ENCODE peak calls at places on chromosomes 16 and 17, in nine cellular contexts. T is GM04504; K is transverse colon; J is T-helper 2 cell; A is posterior vena cava; S is hypothalamus; Z is NCI-H1694; M is stimulated activated naive CD8-positive, alpha-beta T cell treated with anti-CD3 and anti-CD28 coated beads, Interleukin-15, Interleukin-2, amounts not matched to agents 100 U/mL and 50 U/mL, for 24 hours; F is left lung. X is an unnamed sample.

GRCh38 chr16:5447734-5448133 is 350.1 kb upstream of the EEF2KMT start:
- DNase-seq in T (no peak), K (no peak), J (no peak), A (no peak), S (no peak), Z (no peak), M (no peak), F (no peak), X (no peak)

GRCh38 chr16:66752379-66752778 is 970 bp upstream of the DYNC1LI2 start:
- DNase-seq in T (no peak), K (no peak), J (no peak), A (no peak), S (no peak), Z (no peak), M (no peak), F (no peak), X (no peak)

GRCh38 chr16:57668259-57668563 is at the start of gene ADGRG3:
- DNase-seq in T (no peak), K (no peak), J (no peak), A (no peak), S (no peak), Z (no peak), M (no peak), F (no peak), X (no peak)

GRCh38 chr16:85781685-85782370 is 17.5 kb downstream of the EMC8 start:
- DNase-seq in T (peak; percentile 56), K (peak; percentile 53), J (no peak), A (no peak), S (peak; percentile 62), Z (peak; percentile 53), M (no peak), F (peak; percentile 47), X (peak; percentile 38)

GRCh38 chr16:89574681-89575246 is 794 bp upstream of the CPNE7 start:
- DNase-seq in T (peak; percentile 44), K (peak; percentile 72), J (peak; percentile 37), A (peak; percentile 88), S (no peak), Z (peak; percentile 9), M (peak; percentile 80), F (no peak), X (peak; percentile 70)

GRCh38 chr16:66895697-66895995 is 15.3 kb downstream of the PDP2 start:
- DNase-seq in T (no peak), K (no peak), J (no peak), A (no peak), S (no peak), Z (no peak), M (no peak), F (no peak), X (no peak)

GRCh38 chr17:37576281-37576680 is 32.9 kb downstream of the SYNRG start:
- DNase-seq in T (no peak), K (no peak), J (no peak), A (no peak), S (no peak), Z (no peak), M (no peak), F (no peak), X (no peak)

GRCh38 chr17:5705876-5706420 is 121.6 kb upstream of the NLRP1 start:
- DNase-seq in T (no peak), K (no peak), J (no peak), A (no peak), S (no peak), Z (no peak), M (no peak), F (no peak), X (no peak)

GRCh38 chr16:52436646-52437645 is 110.0 kb downstream of the TOX3 start:
- DNase-seq in T (no peak), K (no peak), J (no peak), A (no peak), S (no peak), Z (no peak), M (no peak), F (no peak), X (no peak)